ENCODE peak calls at places on chromosomes 11 and 22, in eight cellular contexts. H is bronchial epithelial cell, S is psoas muscle, Z is suprapubic skin, O is tibial nerve, R is GM23248, V is colonic mucosa, K is thyroid gland. E is an unnamed sample.

GRCh38 chr22:23104109-23104971 is 34.0 kb downstream of the GNAZ start:
- DNase-seq in K (no peak), S (no peak), H (no peak), O (no peak), Z (no peak), R (no peak), V (no peak), E (no peak)

GRCh38 chr11:131370090-131370751 is at the start of gene NTM:
- DNase-seq in Z (no peak), O (peak; percentile 23), S (peak; percentile 68), V (peak; percentile 59), R (peak; percentile 17), H (peak; percentile 22), K (peak; percentile 68), E (peak; percentile 32)

GRCh38 chr11:87020764-87021365 is 16.9 kb upstream of the TMEM135 start:
- DNase-seq in H (peak; percentile 36), R (no peak), S (no peak), O (no peak), Z (no peak), V (no peak), K (no peak), E (no peak)

GRCh38 chr11:23078289-23078971 is 218.2 kb upstream of the CCDC179 start:
- DNase-seq in O (no peak), R (peak; percentile 45), S (no peak), Z (no peak), H (peak; percentile 71), V (no peak), K (no peak), E (no peak)

GRCh38 chr11:1153951-1154487 is 3.7 kb upstream of the MUC5AC start:
- DNase-seq in V (peak; percentile 46), H (peak; percentile 14), Z (peak; percentile 59), S (peak; percentile 73), R (peak; percentile 95), O (no peak), K (peak; percentile 6), E (peak; percentile 99)

GRCh38 chr11:68956142-68956541 is 24.6 kb downstream of the MRGPRD start:
- DNase-seq in H (no peak), S (peak; percentile 52), V (no peak), K (no peak), Z (no peak), O (no peak), R (peak; percentile 25), E (no peak)

GRCh38 chr11:119727523-119728081 is 1.4 kb downstream of the NECTIN1 start:
- DNase-seq in K (peak; percentile 22), Z (no peak), V (peak; percentile 67), O (no peak), H (no peak), S (peak; percentile 62), R (peak; percentile 39), E (no peak)

GRCh38 chr11:88484873-88485621 is 147.5 kb upstream of the CTSC start:
- DNase-seq in R (peak; percentile 44), H (peak; percentile 54), K (no peak), S (no peak), O (no peak), V (peak; percentile 39), Z (no peak), E (peak; percentile 15)

GRCh38 chr11:65781152-65781961 is 581 bp upstream of the AP5B1 start:
- DNase-seq in R (peak; percentile 48), S (peak; percentile 60), Z (peak; percentile 88), O (no peak), H (no peak), K (peak; percentile 42), V (peak; percentile 36), E (no peak)

GRCh38 chr22:48687606-48688005 is 1140.1 kb downstream of the BRD1 start:
- DNase-seq in O (no peak), H (no peak), K (no peak), V (no peak), Z (no peak), S (no peak), R (no peak), E (no peak)

GRCh38 chr11:37916331-37916730 is 1318.3 kb upstream of the RAG2 start:
- DNase-seq in H (no peak), R (no peak), K (no peak), O (no peak), S (no peak), V (no peak), Z (no peak), E (no peak)

GRCh38 chr11:3786781-3787428 is 10.4 kb downstream of the NUP98 start:
- DNase-seq in Z (no peak), R (peak; percentile 56), K (no peak), O (no peak), S (no peak), H (no peak), V (no peak), E (no peak)

GRCh38 chr11:127680146-127680545 is 679.6 kb upstream of the KIRREL3 start:
- DNase-seq in Z (no peak), K (no peak), H (no peak), O (no peak), S (no peak), V (no peak), R (no peak), E (no peak)

GRCh38 chr22:42932857-42933782 is 76.0 kb upstream of the ARFGAP3 start:
- DNase-seq in Z (peak; percentile 74), V (no peak), H (no peak), O (no peak), R (peak; percentile 58), K (peak; percentile 43), S (no peak), E (no peak)

GRCh38 chr22:49793871-49794270 is 33.8 kb downstream of the BRD1 start:
- DNase-seq in O (no peak), S (no peak), K (no peak), R (no peak), H (no peak), V (no peak), Z (no peak), E (no peak)

GRCh38 chr11:68840661-68841653 is 759 bp downstream of the CPT1A start:
- DNase-seq in V (peak; percentile 83), R (peak; percentile 76), S (peak; percentile 78), Z (peak; percentile 79), O (peak; percentile 29), H (no peak), K (peak; percentile 52), E (peak; percentile 73)

GRCh38 chr11:8810331-8811301 is 100.4 kb upstream of the AKIP1 start:
- DNase-seq in V (peak; percentile 85), K (peak; percentile 86), O (peak; percentile 61), S (peak; percentile 91), R (peak; percentile 90), Z (peak; percentile 86), H (peak; percentile 75), E (peak; percentile 80)

GRCh38 chr11:63586451-63587166 is 23.4 kb upstream of the PLAAT2 start:
- DNase-seq in O (no peak), H (no peak), K (no peak), R (no peak), V (no peak), Z (no peak), S (no peak), E (no peak)

GRCh38 chr11:63595296-63595695 is 18.9 kb downstream of the PLAAT3 start:
- DNase-seq in R (peak; percentile 71), K (no peak), V (peak; percentile 5), H (no peak), O (no peak), Z (peak; percentile 14), S (no peak), E (peak; percentile 26)

GRCh38 chr11:63589000-63589399 is 25.2 kb downstream of the PLAAT3 start:
- DNase-seq in H (no peak), Z (no peak), O (no peak), K (peak; percentile 87), R (no peak), V (no peak), S (no peak), E (no peak)

GRCh38 chr11:63592975-63593395 is 21.2 kb downstream of the PLAAT3 start:
- DNase-seq in H (peak; percentile 27), R (peak; percentile 56), V (no peak), K (no peak), O (no peak), S (no peak), Z (no peak), E (no peak)

GRCh38 chr11:63590024-63590788 is 24.0 kb downstream of the PLAAT3 start:
- DNase-seq in S (no peak), R (no peak), O (no peak), V (no peak), H (no peak), Z (no peak), K (no peak), E (no peak)
- H3K36me3 ChIP-seq in S (peaks cover 3% of the 10 kb centered on the region), R (no peaks in the 10 kb centered on the region), O (peaks cover 10% of the 10 kb centered on the region), V (no peaks in the 10 kb centered on the region), H (no peaks in the 10 kb centered on the region), Z (peaks cover 12% of the 10 kb centered on the region), K (no peaks in the 10 kb centered on the region), E (no peaks in the 10 kb centered on the region)

DNA sequence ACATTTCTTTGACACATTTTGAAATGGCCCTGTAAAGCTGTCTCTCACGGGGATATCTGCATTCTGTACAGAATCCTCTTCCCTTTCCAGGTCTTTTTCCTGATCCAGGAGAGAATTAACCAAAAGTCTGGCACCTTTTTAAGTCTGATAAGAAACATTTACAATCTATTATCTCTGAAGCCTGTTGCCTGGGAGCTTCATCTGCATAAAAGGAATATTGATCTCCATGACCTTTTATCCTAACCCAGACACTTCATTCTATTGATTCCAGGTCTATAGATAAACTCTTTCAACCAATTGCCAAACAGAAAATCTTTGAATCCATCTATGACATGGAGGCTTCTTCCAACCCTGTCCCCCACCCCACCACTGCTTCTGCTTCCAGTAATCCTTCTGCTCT is 33.7 kb upstream of the EI24 start:
- DNase-seq in V (no peak), R (no peak), O (no peak), S (no peak), Z (no peak), H (no peak), K (no peak), E (no peak)
- H3K36me3 ChIP-seq in V (no peaks in the 10 kb centered on the region), R (no peaks in the 10 kb centered on the region), O (no peaks in the 10 kb centered on the region), S (no peaks in the 10 kb centered on the region), Z (no peaks in the 10 kb centered on the region), H (no peaks in the 10 kb centered on the region), K (no peaks in the 10 kb centered on the region), E (no peaks in the 10 kb centered on the region)

GRCh38 chr11:67271212-67271547 is 4.9 kb downstream of the GRK2 start:
- DNase-seq in S (no peak), R (no peak), O (no peak), Z (no peak), H (no peak), V (no peak), K (no peak), E (no peak)

GRCh38 chr11:67270256-67271211 is 4.3 kb downstream of the GRK2 start:
- DNase-seq in H (no peak), R (no peak), Z (peak; percentile 70), V (peak; percentile 71), K (peak; percentile 1), O (no peak), S (peak; percentile 73), E (no peak)

GRCh38 chr11:67273260-67273990 is 7.2 kb downstream of the GRK2 start:
- DNase-seq in V (no peak), Z (peak; percentile 65), K (peak; percentile 2), R (no peak), O (peak; percentile 10), S (peak; percentile 60), H (no peak), E (no peak)

GRCh38 chr11:67272327-67273259 is 6.3 kb downstream of the GRK2 start:
- DNase-seq in K (peak; percentile 59), V (no peak), R (no peak), S (peak; percentile 55), O (peak; percentile 11), H (no peak), Z (peak; percentile 67), E (no peak)

GRCh38 chr11:67271548-67272284 is 5.4 kb downstream of the GRK2 start:
- DNase-seq in K (peak; percentile 1), Z (peak; percentile 59), O (peak; percentile 15), V (no peak), H (no peak), R (no peak), S (peak; percentile 71), E (no peak)
- H3K36me3 ChIP-seq in K (peaks cover 4% of the 10 kb centered on the region), Z (no peaks in the 10 kb centered on the region), O (peaks cover 4% of the 10 kb centered on the region), V (peaks cover 4% of the 10 kb centered on the region), H (peaks cover 30% of the 10 kb centered on the region), R (no peaks in the 10 kb centered on the region), S (no peaks in the 10 kb centered on the region), E (peaks cover 14% of the 10 kb centered on the region)

GRCh38 chr11:19226378-19227195 is 14.2 kb downstream of the E2F8 start:
- DNase-seq in H (no peak), K (no peak), S (no peak), R (no peak), Z (no peak), O (no peak), V (no peak), E (no peak)
- H3K36me3 ChIP-seq in H (peaks cover 2% of the 10 kb centered on the region), K (no peaks in the 10 kb centered on the region), S (no peaks in the 10 kb centered on the region), R (no peaks in the 10 kb centered on the region), Z (no peaks in the 10 kb centered on the region), O (no peaks in the 10 kb centered on the region), V (no peaks in the 10 kb centered on the region), E (peaks cover 7% of the 10 kb centered on the region)

E was measured in MG63.